ENCODE peak calls at places on chromosomes 5 and 9, in nine cellular contexts. One of them, this sample, is unnamed.

GRCh38 chr5:170393958-170394357 is 4.8 kb upstream of the KCNMB1 start:
- DNase-seq in NB4: no peak
- DNase-seq in OCI-LY7: no peak
- DNase-seq in MM.1S: no peak
- DNase-seq in fibroblast of lung: no peak
- DNase-seq in GM13976: no peak
- DNase-seq in dorsolateral prefrontal cortex: no peak
- DNase-seq in endothelial cell: no peak
- DNase-seq in pancreas: no peak
- DNase-seq in this sample: no peak

GRCh38 chr5:59712836-59713487 is 180.6 kb downstream of the PDE4D start:
- DNase-seq in endothelial cell: no peak
- DNase-seq in OCI-LY7: peak; percentile 79
- DNase-seq in dorsolateral prefrontal cortex: no peak
- DNase-seq in GM13976: no peak
- DNase-seq in fibroblast of lung: peak; percentile 37
- DNase-seq in pancreas: no peak
- DNase-seq in MM.1S: no peak
- DNase-seq in NB4: peak; percentile 42
- DNase-seq in this sample: no peak

GRCh38 chr9:84711398-84711777 is 41.9 kb downstream of the NTRK2 start:
- DNase-seq in MM.1S: no peak
- DNase-seq in endothelial cell: no peak
- DNase-seq in fibroblast of lung: peak; percentile 48
- DNase-seq in NB4: no peak
- DNase-seq in pancreas: no peak
- DNase-seq in dorsolateral prefrontal cortex: no peak
- DNase-seq in OCI-LY7: no peak
- DNase-seq in GM13976: no peak
- DNase-seq in this sample: no peak

GRCh38 chr5:38208782-38209378 is 49.5 kb upstream of the EGFLAM start:
- DNase-seq in MM.1S: peak; percentile 39
- DNase-seq in dorsolateral prefrontal cortex: no peak
- DNase-seq in pancreas: no peak
- DNase-seq in GM13976: no peak
- DNase-seq in fibroblast of lung: peak; percentile 40
- DNase-seq in NB4: peak; percentile 52
- DNase-seq in endothelial cell: peak; percentile 35
- DNase-seq in OCI-LY7: peak; percentile 16
- DNase-seq in this sample: peak; percentile 28

GRCh38 chr9:132946216-132946615 is 1.8 kb upstream of the TSC1 start:
- DNase-seq in dorsolateral prefrontal cortex: no peak
- DNase-seq in pancreas: no peak
- DNase-seq in MM.1S: no peak
- DNase-seq in fibroblast of lung: no peak
- DNase-seq in OCI-LY7: no peak
- DNase-seq in NB4: no peak
- DNase-seq in GM13976: no peak
- DNase-seq in endothelial cell: no peak
- DNase-seq in this sample: no peak

GRCh38 chr5:29972597-29972996 is 1220.9 kb upstream of the CDH6 start:
- DNase-seq in GM13976: no peak
- DNase-seq in pancreas: no peak
- DNase-seq in NB4: no peak
- DNase-seq in fibroblast of lung: no peak
- DNase-seq in endothelial cell: no peak
- DNase-seq in MM.1S: no peak
- DNase-seq in OCI-LY7: no peak
- DNase-seq in dorsolateral prefrontal cortex: no peak
- DNase-seq in this sample: no peak

GRCh38 chr9:136615631-136616306 is 46.9 kb upstream of the EGFL7 start:
- DNase-seq in NB4: peak; percentile 83
- DNase-seq in endothelial cell: no peak
- DNase-seq in OCI-LY7: no peak
- DNase-seq in GM13976: peak; percentile 55
- DNase-seq in fibroblast of lung: peak; percentile 5
- DNase-seq in pancreas: no peak
- DNase-seq in dorsolateral prefrontal cortex: no peak
- DNase-seq in MM.1S: no peak
- DNase-seq in this sample: peak; percentile 47

GRCh38 chr5:87394407-87394806 is 18.3 kb downstream of the CCNH start:
- DNase-seq in pancreas: no peak
- DNase-seq in GM13976: no peak
- DNase-seq in dorsolateral prefrontal cortex: no peak
- DNase-seq in endothelial cell: no peak
- DNase-seq in fibroblast of lung: peak; percentile 74
- DNase-seq in OCI-LY7: no peak
- DNase-seq in MM.1S: no peak
- DNase-seq in NB4: no peak
- DNase-seq in this sample: no peak

GRCh38 chr5:56876325-56876724 is 33.1 kb upstream of the SETD9 start:
- DNase-seq in pancreas: no peak
- DNase-seq in fibroblast of lung: peak; percentile 18
- DNase-seq in endothelial cell: no peak
- DNase-seq in dorsolateral prefrontal cortex: no peak
- DNase-seq in GM13976: no peak
- DNase-seq in NB4: peak; percentile 56
- DNase-seq in MM.1S: no peak
- DNase-seq in OCI-LY7: no peak
- DNase-seq in this sample: no peak

GRCh38 chr5:109589983-109590382 is 99.7 kb upstream of the MAN2A1 start:
- DNase-seq in fibroblast of lung: no peak
- DNase-seq in NB4: peak; percentile 25
- DNase-seq in OCI-LY7: peak; percentile 2
- DNase-seq in GM13976: peak; percentile 9
- DNase-seq in MM.1S: no peak
- DNase-seq in pancreas: no peak
- DNase-seq in dorsolateral prefrontal cortex: no peak
- DNase-seq in endothelial cell: no peak
- DNase-seq in this sample: no peak

GRCh38 chr5:147912015-147912414 is 5.7 kb upstream of the C5orf46 start:
- DNase-seq in pancreas: no peak
- DNase-seq in NB4: peak; percentile 33
- DNase-seq in MM.1S: no peak
- DNase-seq in dorsolateral prefrontal cortex: no peak
- DNase-seq in fibroblast of lung: no peak
- DNase-seq in endothelial cell: no peak
- DNase-seq in OCI-LY7: no peak
- DNase-seq in GM13976: no peak
- DNase-seq in this sample: no peak

GRCh38 chr5:69024241-69024651 is 69.6 kb upstream of the SLC30A5 start:
- DNase-seq in pancreas: no peak
- DNase-seq in endothelial cell: peak; percentile 12
- DNase-seq in NB4: peak; percentile 78
- DNase-seq in OCI-LY7: peak; percentile 53
- DNase-seq in GM13976: peak; percentile 61
- DNase-seq in dorsolateral prefrontal cortex: no peak
- DNase-seq in fibroblast of lung: peak; percentile 19
- DNase-seq in MM.1S: peak; percentile 68
- DNase-seq in this sample: peak; percentile 54

GRCh38 chr9:112110773-112111106 is 64.4 kb downstream of the SUSD1 start:
- DNase-seq in dorsolateral prefrontal cortex: no peak
- DNase-seq in endothelial cell: no peak
- DNase-seq in fibroblast of lung: no peak
- DNase-seq in NB4: no peak
- DNase-seq in pancreas: no peak
- DNase-seq in GM13976: no peak
- DNase-seq in OCI-LY7: no peak
- DNase-seq in MM.1S: no peak
- DNase-seq in this sample: no peak

GRCh38 chr9:107141967-107142366 is 141.1 kb upstream of the RAD23B start:
- DNase-seq in NB4: peak; percentile 17
- DNase-seq in pancreas: no peak
- DNase-seq in OCI-LY7: peak; percentile 8
- DNase-seq in MM.1S: peak; percentile 27
- DNase-seq in GM13976: no peak
- DNase-seq in endothelial cell: no peak
- DNase-seq in fibroblast of lung: peak; percentile 10
- DNase-seq in dorsolateral prefrontal cortex: no peak
- DNase-seq in this sample: no peak
- TF ChIP-seq CTCF in NB4: no peak
- TF ChIP-seq CTCF in pancreas: no peak
- TF ChIP-seq CTCF in OCI-LY7: peak; percentile 57
- TF ChIP-seq CTCF in MM.1S: peak; percentile 42
- TF ChIP-seq CTCF in GM13976: no peak
- TF ChIP-seq CTCF in endothelial cell: no peak
- TF ChIP-seq CTCF in fibroblast of lung: peak; percentile 29
- TF ChIP-seq CTCF in dorsolateral prefrontal cortex: no peak
- TF ChIP-seq CTCF in this sample: peak; percentile 29

GRCh38 chr5:163912023-163912422 is 406.6 kb downstream of the MAT2B start:
- DNase-seq in GM13976: no peak
- DNase-seq in NB4: no peak
- DNase-seq in dorsolateral prefrontal cortex: no peak
- DNase-seq in OCI-LY7: no peak
- DNase-seq in pancreas: no peak
- DNase-seq in endothelial cell: no peak
- DNase-seq in MM.1S: no peak
- DNase-seq in fibroblast of lung: no peak
- DNase-seq in this sample: no peak

GRCh38 chr5:163915481-163915961 is 410.1 kb downstream of the MAT2B start:
- DNase-seq in GM13976: peak; percentile 8
- DNase-seq in pancreas: no peak
- DNase-seq in OCI-LY7: peak; percentile 93
- DNase-seq in dorsolateral prefrontal cortex: no peak
- DNase-seq in NB4: peak; percentile 89
- DNase-seq in fibroblast of lung: peak; percentile 59
- DNase-seq in endothelial cell: no peak
- DNase-seq in MM.1S: peak; percentile 56
- DNase-seq in this sample: peak; percentile 4

GRCh38 chr5:163914911-163915310 is 409.5 kb downstream of the MAT2B start:
- DNase-seq in MM.1S: no peak
- DNase-seq in GM13976: no peak
- DNase-seq in NB4: peak; percentile 83
- DNase-seq in endothelial cell: no peak
- DNase-seq in OCI-LY7: peak; percentile 92
- DNase-seq in dorsolateral prefrontal cortex: no peak
- DNase-seq in pancreas: no peak
- DNase-seq in fibroblast of lung: no peak
- DNase-seq in this sample: no peak

GRCh38 chr5:163916376-163916775 is 411.0 kb downstream of the MAT2B start:
- DNase-seq in endothelial cell: no peak
- DNase-seq in OCI-LY7: peak; percentile 92
- DNase-seq in MM.1S: peak; percentile 72
- DNase-seq in GM13976: peak; percentile 7
- DNase-seq in pancreas: no peak
- DNase-seq in dorsolateral prefrontal cortex: no peak
- DNase-seq in NB4: peak; percentile 95
- DNase-seq in fibroblast of lung: peak; percentile 24
- DNase-seq in this sample: peak; percentile 4

DNA sequence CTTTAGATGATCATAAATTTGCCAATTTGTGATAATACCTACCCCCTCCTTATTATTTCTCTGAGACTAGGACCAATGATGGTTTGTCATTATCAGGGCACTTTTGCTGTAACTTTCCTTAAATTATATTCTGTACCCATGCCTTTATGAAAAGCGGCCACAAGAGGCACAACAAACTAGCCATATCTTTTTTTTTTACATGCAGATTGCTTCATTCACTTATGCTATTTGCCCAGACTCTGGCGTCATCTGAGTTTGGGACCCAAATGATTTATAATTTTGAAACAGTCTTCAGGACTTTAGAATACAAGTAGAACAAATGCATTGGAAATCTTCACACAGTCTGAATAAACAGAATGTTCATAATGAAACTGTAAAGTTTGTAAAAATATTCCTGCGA is 408.1 kb downstream of the MAT2B start:
- DNase-seq in NB4: peak; percentile 46
- DNase-seq in pancreas: no peak
- DNase-seq in GM13976: no peak
- DNase-seq in dorsolateral prefrontal cortex: no peak
- DNase-seq in endothelial cell: no peak
- DNase-seq in OCI-LY7: peak; percentile 63
- DNase-seq in MM.1S: no peak
- DNase-seq in fibroblast of lung: no peak
- DNase-seq in this sample: no peak
- TF ChIP-seq CTCF in NB4: peak; percentile 26
- TF ChIP-seq CTCF in pancreas: no peak
- TF ChIP-seq CTCF in GM13976: no peak
- TF ChIP-seq CTCF in dorsolateral prefrontal cortex: no peak
- TF ChIP-seq CTCF in endothelial cell: no peak
- TF ChIP-seq CTCF in OCI-LY7: peak; percentile 77
- TF ChIP-seq CTCF in MM.1S: no peak
- TF ChIP-seq CTCF in fibroblast of lung: peak; percentile 38
- TF ChIP-seq CTCF in this sample: no peak

DNA sequence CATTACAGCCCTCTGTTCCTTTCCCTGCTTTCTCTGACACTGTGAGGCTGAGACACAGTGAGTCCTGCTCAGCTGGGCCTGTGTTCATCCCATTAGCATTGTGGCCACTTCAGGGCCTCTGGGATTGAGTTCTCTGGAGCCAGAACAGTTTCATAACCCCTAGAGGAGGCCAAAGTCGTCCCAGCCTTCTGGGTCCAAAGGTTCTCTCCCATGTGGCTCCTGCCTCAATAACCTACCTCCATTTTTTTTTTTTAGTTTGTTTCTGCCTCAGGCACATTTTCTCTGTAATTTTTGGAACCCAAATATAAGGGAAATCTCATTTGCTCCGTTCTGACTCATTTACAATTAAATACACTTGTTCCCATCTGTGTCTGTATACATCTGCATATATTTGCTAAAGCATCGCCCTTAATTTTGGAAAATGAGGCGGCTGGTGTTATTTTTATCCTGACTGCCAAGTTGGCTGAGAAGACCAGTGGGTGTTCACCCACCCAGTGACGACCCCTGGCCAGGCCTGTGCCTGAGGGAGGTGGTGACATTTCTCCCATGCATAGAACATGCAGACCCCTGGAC is 27.3 kb upstream of the CTNNA1 start:
- DNase-seq in fibroblast of lung: no peak
- DNase-seq in NB4: no peak
- DNase-seq in pancreas: no peak
- DNase-seq in MM.1S: no peak
- DNase-seq in OCI-LY7: no peak
- DNase-seq in dorsolateral prefrontal cortex: no peak
- DNase-seq in GM13976: no peak
- DNase-seq in endothelial cell: no peak
- DNase-seq in this sample: no peak
- TF ChIP-seq CTCF in fibroblast of lung: no peak
- TF ChIP-seq CTCF in NB4: no peak
- TF ChIP-seq CTCF in pancreas: no peak
- TF ChIP-seq CTCF in MM.1S: no peak
- TF ChIP-seq CTCF in OCI-LY7: no peak
- TF ChIP-seq CTCF in dorsolateral prefrontal cortex: no peak
- TF ChIP-seq CTCF in GM13976: no peak
- TF ChIP-seq CTCF in endothelial cell: no peak
- TF ChIP-seq CTCF in this sample: no peak

DNA sequence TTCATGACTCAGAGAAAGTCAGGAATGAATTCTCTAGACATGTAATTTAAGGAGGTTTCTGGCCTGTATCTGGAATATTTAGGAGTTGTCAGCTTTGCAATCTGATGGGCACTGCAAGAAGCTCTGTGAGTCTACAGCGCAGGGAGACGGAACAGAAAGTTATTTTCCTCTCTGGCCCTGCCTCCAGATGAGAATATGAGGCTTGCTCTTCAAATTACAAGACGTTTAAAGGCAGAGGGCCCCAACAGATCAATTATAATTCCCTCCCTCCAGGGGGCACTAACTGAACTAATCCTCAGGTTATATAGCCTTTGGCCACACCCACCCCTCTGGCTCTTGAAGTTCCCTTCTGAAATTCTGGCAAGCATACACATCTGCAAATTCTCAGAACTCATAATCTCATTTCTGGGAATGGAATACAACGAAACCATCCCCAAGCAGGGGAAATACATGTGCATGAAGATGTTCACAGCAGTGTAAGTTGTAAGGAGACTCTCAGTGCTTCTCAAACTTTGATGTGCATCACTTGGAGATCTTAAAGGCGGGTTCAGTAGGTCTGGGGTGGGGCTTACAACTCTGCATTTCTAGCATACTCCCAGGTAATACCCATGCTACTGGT is 307.6 kb downstream of the CWC27 start:
- DNase-seq in GM13976: peak; percentile 41
- DNase-seq in dorsolateral prefrontal cortex: no peak
- DNase-seq in endothelial cell: peak; percentile 16
- DNase-seq in pancreas: peak; percentile 11
- DNase-seq in NB4: peak; percentile 67
- DNase-seq in OCI-LY7: peak; percentile 94
- DNase-seq in MM.1S: peak; percentile 61
- DNase-seq in fibroblast of lung: peak; percentile 80
- DNase-seq in this sample: peak; percentile 32
- TF ChIP-seq CTCF in GM13976: no peak
- TF ChIP-seq CTCF in dorsolateral prefrontal cortex: no peak
- TF ChIP-seq CTCF in endothelial cell: peak; percentile 48
- TF ChIP-seq CTCF in pancreas: no peak
- TF ChIP-seq CTCF in NB4: peak; percentile 18
- TF ChIP-seq CTCF in OCI-LY7: peak; percentile 84
- TF ChIP-seq CTCF in MM.1S: peak; percentile 36
- TF ChIP-seq CTCF in fibroblast of lung: peak; percentile 31
- TF ChIP-seq CTCF in this sample: peak; percentile 42

This sample was measured in GM13977.